ENCODE peak calls at places on chromosome 9, in four cellular contexts. S is stimulated activated CD4-positive, alpha-beta T cell treated with anti-CD3 and anti-CD28 coated beads, Interleukin-4, amount 100 ng/mL, for 24 hours; O is stimulated activated CD8-positive, alpha-beta memory T cell treated with anti-CD3 and anti-CD28 coated beads, Interleukin-15, amount 100 ng/mL, for 1 hour; Q is smooth muscle cell of the brain vasculature. B is an unnamed sample.

GRCh38 chr9:135146766-135147472 is 59.5 kb downstream of the OLFM1 start:
- DNase-seq in S (no peak), O (no peak), Q (no peak), B (no peak)

GRCh38 chr9:1366300-1366699 is 316.1 kb downstream of the DMRT2 start:
- DNase-seq in S (no peak), O (no peak), Q (no peak), B (no peak)

GRCh38 chr9:14358523-14358922 is 44.6 kb upstream of the NFIB start:
- DNase-seq in S (no peak), O (no peak), Q (no peak), B (no peak)

GRCh38 chr9:107422189-107422802 is 67.3 kb downstream of the KLF4 start:
- DNase-seq in S (peak; percentile 9), O (no peak), Q (peak; percentile 33), B (no peak)

GRCh38 chr9:88694625-88695024 is 159.6 kb downstream of the NXNL2 start:
- DNase-seq in S (no peak), O (no peak), Q (no peak), B (no peak)

GRCh38 chr9:33924978-33925797 is 108.2 kb downstream of the UBE2R2 start:
- DNase-seq in S (peak; percentile 14), O (no peak), Q (no peak), B (no peak)

GRCh38 chr9:125600194-125600593 is 106.8 kb downstream of the MAPKAP1 start:
- DNase-seq in S (no peak), O (no peak), Q (no peak), B (no peak)

GRCh38 chr9:87276851-87277251 is 220.8 kb upstream of the DAPK1 start:
- DNase-seq in S (no peak), O (no peak), Q (peak; percentile 67), B (no peak)

GRCh38 chr9:32524558-32525461 is 1.2 kb downstream of the RIGI start:
- DNase-seq in S (peak; percentile 19), O (no peak), Q (no peak), B (no peak)

GRCh38 chr9:79757906-79758669 is 186.3 kb downstream of the TLE4 start:
- DNase-seq in S (no peak), O (no peak), Q (no peak), B (no peak)

GRCh38 chr9:136339173-136339957 is 12.0 kb downstream of the GPSM1 start:
- DNase-seq in S (no peak), O (no peak), Q (no peak), B (no peak)

GRCh38 chr9:93060746-93061259 is 2.3 kb downstream of the SUSD3 start:
- DNase-seq in S (no peak), O (no peak), Q (no peak), B (no peak)

GRCh38 chr9:94649100-94649855 is 10.0 kb upstream of the FBP1 start:
- DNase-seq in S (no peak), O (no peak), Q (no peak), B (no peak)

GRCh38 chr9:108761530-108762347 is 94.0 kb downstream of the ACTL7B start:
- DNase-seq in S (peak; percentile 34), O (no peak), Q (no peak), B (no peak)

B was measured in activated CD8-positive, alpha-beta memory T cell treated with anti-CD3 and anti-CD28 coated beads for 4 hours.